ENCODE peak calls at places on chromosomes 6 and 20, in seven cellular contexts. H is fibroblast of lung, C is MM.1S, Q is K562, F is IMR-90, R is H9, O is astrocyte. Y is an unnamed sample.

GRCh38 chr6:163232015-163232523 is 182.4 kb upstream of the QKI start:
- DNase-seq in O (no peak), R (no peak), Q (no peak), F (no peak), C (no peak), H (no peak), Y (no peak)

GRCh38 chr6:68559052-68559451 is 76.0 kb upstream of the ADGRB3 start:
- DNase-seq in R (no peak), F (no peak), C (no peak), Q (no peak), H (no peak), O (no peak), Y (no peak)

GRCh38 chr6:32700391-32701040 is 34.1 kb upstream of the HLA-DQB1 start:
- DNase-seq in O (peak), Q (peak), C (peak), R (peak), H (peak), F (peak), Y (peak)

GRCh38 chr20:32359633-32360332 is 1.7 kb downstream of the ASXL1 start:
- DNase-seq in O (peak), H (peak), Q (no peak), F (peak), C (peak), R (no peak), Y (peak)

GRCh38 chr20:33826270-33826897 is 15.2 kb downstream of the CHMP4B start:
- DNase-seq in H (no peak), O (no peak), C (no peak), F (no peak), Q (no peak), R (peak), Y (no peak)

GRCh38 chr6:89368107-89368506 is 15.6 kb upstream of the UBE2J1 start:
- DNase-seq in Q (peak), C (peak), F (peak), R (no peak), H (peak), O (no peak), Y (peak)

GRCh38 chr6:105452924-105453756 is 50.3 kb upstream of the PREP start:
- DNase-seq in Q (no peak), H (no peak), C (no peak), R (no peak), O (no peak), F (no peak), Y (no peak)

GRCh38 chr6:156395276-156395675 is 381.9 kb upstream of the ARID1B start:
- DNase-seq in H (no peak), O (no peak), Q (no peak), F (no peak), C (peak), R (no peak), Y (peak)

GRCh38 chr20:31670371-31671228 is 32.9 kb downstream of the COX4I2 start:
- DNase-seq in R (no peak), C (no peak), O (no peak), H (no peak), F (peak), Q (no peak), Y (peak)

GRCh38 chr6:2478200-2478599 is 232.8 kb upstream of the GMDS start:
- DNase-seq in C (no peak), R (no peak), H (peak), O (peak), Q (no peak), F (peak), Y (no peak)

GRCh38 chr20:19683168-19683567 is 74.9 kb upstream of the RIN2 start:
- DNase-seq in C (no peak), F (no peak), H (no peak), O (no peak), Q (no peak), R (no peak), Y (no peak)

GRCh38 chr6:2640551-2640950 is 110.2 kb downstream of the MYLK4 start:
- DNase-seq in F (no peak), Q (no peak), C (no peak), H (no peak), R (no peak), O (no peak), Y (no peak)

GRCh38 chr6:15715060-15715459 is 52.2 kb upstream of the DTNBP1 start:
- DNase-seq in Q (no peak), F (no peak), O (peak), R (no peak), H (peak), C (no peak), Y (no peak)

GRCh38 chr6:42696526-42697267 is 25.7 kb downstream of the PRPH2 start:
- DNase-seq in F (peak), C (no peak), R (no peak), H (peak), O (peak), Q (peak), Y (peak)

GRCh38 chr20:3753098-3753497 is 14.5 kb downstream of the ADISSP start:
- DNase-seq in H (peak), C (no peak), O (peak), R (peak), F (peak), Q (peak), Y (peak)

GRCh38 chr6:34792605-34793500 is 970 bp downstream of the BLTP3A start:
- DNase-seq in R (peak), H (peak), Q (no peak), C (peak), F (peak), O (peak), Y (peak)

GRCh38 chr20:15637971-15638754 is 935.1 kb downstream of the KIF16B start:
- DNase-seq in R (peak), Q (no peak), F (no peak), O (no peak), C (no peak), H (no peak), Y (no peak)

GRCh38 chr20:8532169-8532568 is 400.1 kb downstream of the PLCB1 start:
- DNase-seq in Q (no peak), R (no peak), C (no peak), H (no peak), O (no peak), F (no peak), Y (no peak)

GRCh38 chr6:159100789-159101182 is 56.0 kb upstream of the TAGAP start:
- DNase-seq in Q (no peak), R (no peak), F (no peak), H (no peak), O (no peak), C (no peak), Y (peak)

GRCh38 chr20:1838479-1839279 is 56.5 kb upstream of the SIRPA start:
- DNase-seq in C (no peak), F (no peak), Q (no peak), R (no peak), O (no peak), H (no peak), Y (no peak)

GRCh38 chr6:82955841-82956240 is 109.8 kb downstream of the UBE3D start:
- DNase-seq in R (no peak), C (no peak), H (peak), Q (no peak), O (peak), F (peak), Y (no peak)

GRCh38 chr20:49786671-49787370 is 25.8 kb upstream of the SLC9A8 start:
- DNase-seq in R (no peak), H (no peak), O (no peak), Q (no peak), C (peak), F (peak), Y (no peak)

GRCh38 chr6:139713416-139713815 is 339.0 kb upstream of the CITED2 start:
- DNase-seq in R (no peak), O (no peak), H (no peak), F (no peak), C (no peak), Q (no peak), Y (no peak)

GRCh38 chr6:75109025-75109424 is 96.8 kb downstream of the COL12A1 start:
- DNase-seq in H (no peak), R (no peak), O (no peak), Q (no peak), C (no peak), F (no peak), Y (no peak)

GRCh38 chr6:72819609-72820008 is 197.7 kb downstream of the KCNQ5 start:
- DNase-seq in H (no peak), O (no peak), Q (no peak), C (no peak), F (no peak), R (no peak), Y (no peak)
- H3K27ac ChIP-seq in H (no peak), O (no peak), Q (no peak), C (no peak), F (no peak), R (no peak), Y (no peak)

GRCh38 chr6:143936347-143936746 is 71.7 kb downstream of the PLAGL1 start:
- DNase-seq in F (no peak), R (no peak), H (no peak), O (no peak), Q (no peak), C (no peak), Y (no peak)
- TF ChIP-seq CTCF in F (no peak), R (no peak), H (no peak), O (no peak), Q (no peak), C (no peak), Y (no peak)

GRCh38 chr6:116560130-116560529 is 6.6 kb downstream of the CALHM4 start:
- DNase-seq in Q (no peak), R (no peak), H (no peak), F (no peak), C (no peak), O (no peak), Y (no peak)

GRCh38 chr6:116562614-116563013 is 8.7 kb upstream of the RWDD1 start:
- DNase-seq in R (no peak), O (no peak), C (no peak), H (no peak), Q (peak), F (no peak), Y (no peak)

GRCh38 chr6:116561377-116562018 is 7.9 kb downstream of the CALHM4 start:
- DNase-seq in Q (peak), O (peak), F (peak), C (peak), H (peak), R (peak), Y (peak)

GRCh38 chr6:116563830-116564229 is 7.5 kb upstream of the RWDD1 start:
- DNase-seq in R (no peak), H (no peak), O (no peak), Q (no peak), C (no peak), F (no peak), Y (no peak)

GRCh38 chr6:116562019-116562403 is 8.5 kb downstream of the CALHM4 start:
- DNase-seq in R (no peak), H (no peak), Q (no peak), F (no peak), C (no peak), O (no peak), Y (no peak)
- H3K9ac ChIP-seq in R (no peak), H (no peak), Q (no peak), F (no peak), C (no peak), O (no peak), Y (no peak)

GRCh38 chr6:169177516-169178196 is 76.0 kb downstream of the THBS2 start:
- DNase-seq in Q (no peak), H (peak), R (no peak), C (no peak), F (peak), O (no peak), Y (no peak)
- H3K27ac ChIP-seq in Q (no peak), H (no peak), R (no peak), C (no peak), F (no peak), O (no peak), Y (no peak)

DNA sequence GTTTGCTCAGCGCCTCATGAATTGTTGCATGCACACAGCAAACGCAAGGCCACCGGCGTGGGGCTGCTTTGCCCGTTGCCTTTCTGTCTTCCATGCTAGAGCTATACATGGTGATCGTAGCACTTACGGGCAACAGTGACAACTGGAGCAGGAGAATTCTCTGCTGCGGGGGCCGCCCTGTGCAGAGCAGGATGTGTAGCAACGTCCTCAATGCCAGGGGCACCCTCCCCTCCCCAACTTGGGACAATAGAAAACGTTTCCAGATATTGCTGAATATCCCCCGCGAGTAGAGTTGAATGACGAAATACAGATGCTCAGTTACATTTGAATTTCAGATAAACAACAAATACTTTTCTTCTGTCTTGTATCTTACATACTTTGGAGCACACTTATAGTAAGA is 198.7 kb downstream of the TFAP2C start:
- DNase-seq in R (no peak), H (no peak), Q (no peak), O (no peak), F (no peak), C (no peak), Y (no peak)
- TF ChIP-seq CTCF in R (no peak), H (no peak), Q (no peak), O (no peak), F (no peak), C (no peak), Y (no peak)

DNA sequence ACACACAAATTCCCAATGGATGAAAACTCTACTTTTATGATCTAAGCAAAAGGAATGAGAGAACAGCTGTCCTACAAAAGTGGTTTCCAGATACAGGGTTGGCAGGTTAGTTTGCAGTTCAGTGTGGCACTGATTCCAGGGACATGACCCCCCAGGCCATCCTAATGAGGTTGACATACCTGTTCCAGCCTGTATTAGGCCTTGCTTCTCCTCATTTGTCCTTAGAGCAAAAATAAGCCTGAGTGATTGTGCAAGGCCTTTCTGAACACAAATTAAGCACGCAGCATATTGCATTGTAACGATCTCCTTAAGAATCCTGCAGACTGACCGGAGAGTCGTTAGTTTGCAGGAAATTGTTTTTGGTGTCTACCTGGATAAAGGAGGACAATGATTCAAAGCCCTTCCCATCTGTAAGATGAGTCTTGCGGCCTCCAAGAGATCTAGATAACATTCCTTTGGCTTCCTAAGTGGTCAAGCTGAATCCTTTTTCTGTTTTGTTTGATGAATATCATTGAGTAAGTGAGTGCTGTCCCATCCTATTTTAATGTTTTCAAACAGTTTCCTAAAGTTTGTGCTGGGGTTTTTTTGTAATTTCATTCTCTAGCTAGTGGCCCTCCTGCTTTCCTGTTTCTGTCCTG is 1.6 kb upstream of the NEDD9 start:
- DNase-seq in H (no peak), F (no peak), C (no peak), Q (no peak), R (no peak), O (no peak), Y (no peak)
- H3K9ac ChIP-seq in H (no peak), F (no peak), C (peak), Q (no peak), R (no peak), O (no peak), Y (peak)

GRCh38 chr6:85749236-85749635 is 106.5 kb upstream of the SYNCRIP start:
- DNase-seq in F (no peak), R (no peak), Q (no peak), C (no peak), O (no peak), H (no peak), Y (peak)
- H3K27ac ChIP-seq in F (no peak), R (no peak), Q (no peak), C (no peak), O (no peak), H (no peak), Y (no peak)

GRCh38 chr6:29702519-29703103 is 20.6 kb upstream of the HLA-F start:
- DNase-seq in H (no peak), C (no peak), O (no peak), F (no peak), R (peak), Q (peak), Y (peak)
- TF ChIP-seq CTCF in H (peak), C (peak), O (peak), F (peak), R (peak), Q (peak), Y (no peak)

Y was measured in colonic mucosa.